ENCODE peak calls at places on chromosomes 11 and 22, in five cellular contexts. J is HAP-1, O is right lobe of liver, Q is aorta, V is GM23248. A is an unnamed sample. For H3K9me3, the result is how much of the 10 kb centered on the place peaks cover.

GRCh38 chr11:77371646-77372045 is 70.2 kb upstream of the GDPD4 start:
- DNase-seq in V (no peak), O (no peak), Q (no peak), J (no peak), A (no peak)

GRCh38 chr11:128624269-128625170 is 37.2 kb upstream of the ETS1 start:
- DNase-seq in J (no peak), V (no peak), Q (no peak), O (peak), A (peak)

GRCh38 chr22:36328635-36329216 is 59.0 kb downstream of the MYH9 start:
- DNase-seq in Q (peak), V (peak), O (no peak), J (no peak), A (no peak)

GRCh38 chr11:429931-430456 is 11.8 kb downstream of the ANO9 start:
- DNase-seq in Q (no peak), V (no peak), O (no peak), J (no peak), A (no peak)

GRCh38 chr22:25404923-25405853 is 159.3 kb upstream of the GRK3 start:
- DNase-seq in Q (peak), O (peak), V (peak), J (peak), A (peak)

GRCh38 chr11:106986261-106986660 is 32.0 kb downstream of the GUCY1A2 start:
- DNase-seq in V (peak), Q (no peak), J (no peak), O (no peak), A (no peak)

GRCh38 chr11:32829680-32830412 is at the start of gene PRRG4:
- DNase-seq in V (peak), J (peak), O (peak), Q (peak), A (peak)

GRCh38 chr11:70250876-70251275 is 19.6 kb upstream of the PPFIA1 start:
- DNase-seq in O (no peak), V (no peak), J (no peak), Q (no peak), A (no peak)

GRCh38 chr11:113615098-113615497 is 91.0 kb downstream of the TMPRSS5 start:
- DNase-seq in O (no peak), Q (no peak), V (no peak), J (no peak), A (no peak)

GRCh38 chr11:47466701-47467250 is 17.8 kb upstream of the RAPSN start:
- DNase-seq in J (no peak), V (peak), Q (peak), O (peak), A (no peak)

GRCh38 chr11:120055646-120056045 is 82.3 kb downstream of the TRIM29 start:
- DNase-seq in O (no peak), V (no peak), J (peak), Q (no peak), A (no peak)

GRCh38 chr11:125072961-125073590 is 10.0 kb downstream of the SLC37A2 start:
- DNase-seq in Q (no peak), V (no peak), O (no peak), J (no peak), A (no peak)

GRCh38 chr22:32044913-32045312 is 1.9 kb downstream of the SLC5A1 start:
- DNase-seq in O (no peak), Q (no peak), V (peak), J (no peak), A (no peak)

GRCh38 chr11:36313750-36314500 is 17.8 kb downstream of the PRR5L start:
- DNase-seq in J (no peak), Q (no peak), V (no peak), O (no peak), A (no peak)

GRCh38 chr11:119759324-119759723 is 30.3 kb upstream of the NECTIN1 start:
- DNase-seq in O (no peak), V (peak), Q (no peak), J (no peak), A (no peak)

GRCh38 chr11:69803604-69804218 is 15.5 kb downstream of the FGF3 start:
- DNase-seq in V (no peak), J (no peak), Q (no peak), O (no peak), A (no peak)

GRCh38 chr11:13983081-13983751 is 20.7 kb downstream of the SPON1 start:
- DNase-seq in V (peak), O (no peak), Q (peak), J (no peak), A (no peak)

GRCh38 chr11:84345027-84345426 is 1058.9 kb upstream of the CCDC90B start:
- DNase-seq in Q (no peak), O (no peak), V (no peak), J (no peak), A (no peak)

GRCh38 chr11:84339796-84340195 is 1053.6 kb upstream of the CCDC90B start:
- DNase-seq in O (no peak), V (no peak), Q (no peak), J (no peak), A (no peak)

GRCh38 chr11:84345597-84345996 is 1059.4 kb upstream of the CCDC90B start:
- DNase-seq in Q (no peak), O (no peak), V (no peak), J (no peak), A (no peak)
- H3K9me3 ChIP-seq in Q (under half), O (under half), V (under half), J (under half), A (under half)

DNA sequence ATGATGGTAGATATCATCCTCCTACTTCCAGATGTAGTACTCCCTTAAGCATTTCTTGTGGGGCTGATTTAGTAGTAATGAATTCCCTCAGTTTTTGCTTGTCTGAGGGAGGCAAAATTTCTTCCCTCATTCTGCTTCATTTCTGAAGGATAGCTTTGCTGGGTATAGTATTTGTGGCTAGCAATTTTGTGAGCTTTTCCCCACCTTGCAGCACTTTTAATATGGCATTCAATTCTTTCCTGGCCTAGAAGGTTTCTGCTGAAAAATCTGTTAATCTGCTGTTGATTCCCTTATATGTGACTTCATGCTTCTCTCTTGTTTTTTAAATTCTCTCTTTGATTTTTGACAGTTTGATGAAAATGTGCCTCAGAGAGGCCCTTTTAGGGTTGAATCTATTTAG is 50.4 kb downstream of the KCNQ1OT1 start:
- DNase-seq in Q (no peak), O (no peak), V (no peak), J (no peak), A (no peak)
- H3K9me3 ChIP-seq in Q (under half), O (under half), V (under half), J (under half), A (half or more)

GRCh38 chr11:55457641-55458040 is 89.9 kb downstream of the OR4A15 start:
- DNase-seq in V (no peak), Q (no peak), O (no peak), J (no peak), A (no peak)
- H3K9me3 ChIP-seq in V (under half), Q (under half), O (under half), J (under half), A (under half)

DNA sequence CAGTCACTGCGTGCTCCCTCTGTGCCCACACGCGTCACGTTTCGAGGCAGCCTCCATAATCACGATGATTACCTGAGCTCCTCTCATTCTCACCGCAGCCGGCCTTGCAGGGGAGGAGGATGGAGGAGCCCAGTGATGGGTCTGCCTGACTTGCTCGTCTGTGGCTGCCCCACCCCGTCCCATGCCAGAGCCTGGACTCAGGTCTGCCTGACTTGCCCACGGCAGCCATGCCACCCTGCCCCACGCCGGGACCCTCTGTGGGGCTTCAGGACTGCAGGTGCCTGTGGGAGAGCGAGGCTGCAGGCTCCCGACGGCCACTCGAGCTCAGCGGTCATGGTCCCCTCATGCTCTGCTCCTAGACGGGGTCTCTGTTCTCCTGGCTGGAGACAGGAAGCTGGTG is 1025.1 kb downstream of the BRD1 start:
- DNase-seq in V (no peak), O (no peak), J (no peak), Q (peak), A (no peak)
- H3K9me3 ChIP-seq in V (under half), O (under half), J (under half), Q (under half), A (under half)

GRCh38 chr11:74870485-74870884 is 78.4 kb downstream of the XRRA1 start:
- DNase-seq in V (peak), J (peak), O (no peak), Q (no peak), A (no peak)

GRCh38 chr11:74866557-74866956 is 82.3 kb downstream of the XRRA1 start:
- DNase-seq in V (no peak), J (no peak), O (no peak), Q (no peak), A (no peak)

DNA sequence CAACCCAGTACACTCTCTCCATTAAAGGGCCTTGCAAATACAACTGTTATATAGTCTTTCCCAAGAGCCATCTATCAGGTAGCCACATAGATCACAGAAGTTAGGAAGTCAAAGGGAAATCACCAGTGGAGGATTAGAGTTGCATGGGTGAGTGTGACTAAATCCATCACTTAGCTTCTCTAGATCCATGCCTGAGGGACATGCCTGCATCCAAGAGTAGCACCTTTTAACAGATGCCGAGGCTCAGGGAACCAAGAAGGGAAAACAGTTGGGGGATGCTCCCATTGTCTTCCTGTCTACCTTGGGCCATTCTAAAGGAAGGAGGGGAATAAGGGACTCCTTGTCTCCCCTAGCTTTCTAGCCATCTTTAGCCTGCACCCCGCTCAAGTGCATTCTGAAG is 77.9 kb downstream of the XRRA1 start:
- DNase-seq in Q (no peak), V (no peak), J (no peak), O (no peak), A (no peak)
- H3K9me3 ChIP-seq in Q (under half), V (under half), J (under half), O (under half), A (under half)

GRCh38 chr22:47551438-47551788 is 789.0 kb downstream of the TBC1D22A start:
- DNase-seq in O (no peak), Q (peak), V (no peak), J (no peak), A (no peak)

GRCh38 chr22:47550524-47551437 is 788.3 kb downstream of the TBC1D22A start:
- DNase-seq in J (no peak), Q (peak), O (no peak), V (no peak), A (no peak)

GRCh38 chr22:47552024-47552423 is 789.6 kb downstream of the TBC1D22A start:
- DNase-seq in J (no peak), O (no peak), V (no peak), Q (peak), A (no peak)

GRCh38 chr22:47553436-47553835 is 791.0 kb downstream of the TBC1D22A start:
- DNase-seq in J (no peak), Q (peak), V (no peak), O (no peak), A (no peak)

GRCh38 chr22:47552541-47553205 is 790.2 kb downstream of the TBC1D22A start:
- DNase-seq in V (no peak), Q (peak), J (no peak), O (no peak), A (no peak)
- H3K9me3 ChIP-seq in V (under half), Q (under half), J (under half), O (under half), A (under half)

GRCh38 chr22:47284822-47285221 is 522.4 kb downstream of the TBC1D22A start:
- DNase-seq in O (no peak), Q (no peak), J (no peak), V (no peak), A (no peak)
- H3K9me3 ChIP-seq in O (under half), Q (under half), J (under half), V (under half), A (under half)

A was measured in Caco-2.